ENCODE peak calls at places on chromosomes 4 and X, in ten cellular contexts. U is astrocyte, E is neuronal stem cell, A is uterus, B is stomach, V is cardiac muscle cell, T is kidney, C is breast epithelium, D is A549, M is ovary. Q is an unnamed sample. For H3K4me1, the result is how much of the 10 kb centered on the place peaks cover.

GRCh38 chr4:55507612-55508011 is 39.1 kb downstream of the CLOCK start:
- DNase-seq in D (no peak), T (no peak), B (no peak), V (no peak), U (no peak), A (no peak), M (no peak), E (no peak), C (no peak), Q (no peak)

GRCh38 chrX:49037883-49038475 is 5.2 kb downstream of the TFE3 start:
- DNase-seq in B (no peak), U (peak), A (no peak), C (no peak), D (no peak), T (no peak), V (no peak), M (no peak), E (no peak), Q (no peak)

GRCh38 chr4:89661490-89661889 is 175.5 kb downstream of the SNCA start:
- DNase-seq in V (peak), B (no peak), T (no peak), E (no peak), D (no peak), M (no peak), C (no peak), A (no peak), U (peak), Q (peak)

GRCh38 chrX:11049976-11050375 is 61.2 kb upstream of the HCCS start:
- DNase-seq in C (no peak), B (no peak), M (no peak), E (no peak), D (no peak), U (no peak), A (no peak), V (no peak), T (no peak), Q (no peak)

GRCh38 chr4:169254546-169254983 is 16.2 kb downstream of the SH3RF1 start:
- DNase-seq in E (no peak), A (peak), B (no peak), M (no peak), D (no peak), V (no peak), T (no peak), C (no peak), U (peak), Q (no peak)

GRCh38 chr4:138241281-138242075 is 671 bp downstream of the SLC7A11 start:
- DNase-seq in V (no peak), D (no peak), M (no peak), E (no peak), T (no peak), U (peak), C (no peak), B (no peak), A (no peak), Q (no peak)

GRCh38 chr4:141810702-141811365 is 174.5 kb downstream of the IL15 start:
- DNase-seq in E (no peak), C (no peak), B (no peak), U (peak), M (no peak), V (no peak), A (no peak), T (no peak), D (no peak), Q (no peak)

GRCh38 chr4:25031077-25031606 is 396 bp upstream of the LGI2 start:
- DNase-seq in C (no peak), T (peak), M (peak), B (no peak), U (peak), D (peak), E (peak), A (peak), V (peak), Q (peak)

GRCh38 chrX:113399501-113400192 is 559.0 kb upstream of the AMOT start:
- DNase-seq in B (no peak), M (no peak), U (peak), C (no peak), E (no peak), D (no peak), A (no peak), V (no peak), T (no peak), Q (no peak)

GRCh38 chr4:67327245-67327860 is 217.9 kb downstream of the CENPC start:
- DNase-seq in B (peak), C (peak), T (no peak), U (peak), A (peak), V (peak), M (no peak), E (peak), D (peak), Q (peak)

GRCh38 chr4:25775166-25775565 is 87.6 kb downstream of the SEL1L3 start:
- DNase-seq in B (no peak), D (no peak), M (no peak), A (no peak), T (no peak), C (no peak), U (peak), V (no peak), E (no peak), Q (no peak)

GRCh38 chr4:151564321-151564720 is 155.3 kb downstream of the FHIP1A start:
- DNase-seq in T (no peak), U (no peak), B (peak), D (no peak), A (no peak), V (no peak), E (no peak), M (no peak), C (no peak), Q (no peak)

GRCh38 chrX:8672176-8672575 is 59.8 kb downstream of the ANOS1 start:
- DNase-seq in B (no peak), V (peak), M (no peak), D (no peak), T (no peak), C (no peak), A (no peak), E (no peak), U (no peak), Q (no peak)

GRCh38 chr4:30938956-30939528 is 218.9 kb downstream of the PCDH7 start:
- DNase-seq in C (no peak), B (no peak), E (no peak), M (no peak), U (no peak), D (no peak), A (no peak), V (no peak), T (no peak), Q (no peak)

GRCh38 chr4:125322363-125322730 is 7.6 kb downstream of the FAT4 start:
- DNase-seq in A (no peak), T (no peak), V (no peak), D (no peak), E (no peak), C (no peak), B (no peak), U (peak), M (no peak), Q (no peak)

GRCh38 chr4:51840791-51841190 is 2.2 kb upstream of the DCUN1D4 start:
- DNase-seq in V (no peak), C (no peak), U (no peak), T (no peak), M (no peak), A (no peak), E (no peak), D (no peak), B (no peak), Q (no peak)

GRCh38 chr4:153222162-153222789 is 18.0 kb downstream of the TRIM2 start:
- DNase-seq in M (peak), U (peak), B (peak), T (peak), A (peak), V (peak), C (peak), D (no peak), E (peak), Q (peak)

GRCh38 chr4:6172093-6172926 is 28.0 kb downstream of the JAKMIP1 start:
- DNase-seq in B (peak), C (no peak), U (no peak), V (no peak), T (no peak), E (no peak), A (no peak), M (no peak), D (no peak), Q (no peak)

GRCh38 chr4:92968996-92969395 is 665.2 kb downstream of the GRID2 start:
- DNase-seq in B (no peak), M (no peak), E (no peak), U (no peak), V (no peak), C (no peak), T (no peak), A (no peak), D (no peak), Q (no peak)

GRCh38 chrX:139811942-139812629 is 104.1 kb upstream of the MCF2 start:
- DNase-seq in B (no peak), V (no peak), D (no peak), U (no peak), E (no peak), T (no peak), M (no peak), A (no peak), C (no peak), Q (no peak)

GRCh38 chr4:113849771-113850170 is 88.2 kb upstream of the CAMK2D start:
- DNase-seq in T (peak), V (no peak), D (no peak), A (no peak), U (peak), E (no peak), C (no peak), M (no peak), B (no peak), Q (no peak)

GRCh38 chr4:85486425-85487101 is 11.6 kb downstream of the ARHGAP24 start:
- DNase-seq in D (peak), A (no peak), B (no peak), T (no peak), C (no peak), U (peak), V (no peak), M (no peak), E (no peak), Q (peak)

DNA sequence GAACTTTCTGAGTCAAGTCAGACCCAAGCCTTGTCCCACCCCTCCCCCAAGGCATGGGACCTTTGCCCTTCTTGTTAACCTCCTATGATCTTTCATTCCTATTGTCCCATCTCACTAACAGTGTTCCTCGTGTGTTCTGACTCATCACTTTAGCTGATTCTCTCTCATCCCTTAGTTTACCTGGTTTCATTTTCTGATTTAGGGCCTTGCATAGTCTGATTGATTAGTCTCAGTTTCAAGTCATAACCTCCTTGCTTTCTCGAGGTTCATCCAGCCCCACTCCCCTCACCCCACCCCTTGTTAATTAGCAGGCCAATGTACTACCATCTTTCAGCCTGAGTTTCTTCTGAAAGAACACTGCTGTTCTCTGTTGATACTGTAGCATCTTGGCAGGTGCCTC is 517.4 kb downstream of the RPA4 start:
- DNase-seq in E (no peak), D (no peak), C (no peak), T (no peak), A (no peak), U (no peak), V (no peak), B (no peak), M (no peak), Q (no peak)
- H3K4me1 ChIP-seq in E (under half), D (half or more), C (under half), T (under half), A (under half), U (under half), V (under half), B (under half), M (under half), Q (under half)

GRCh38 chr4:37893164-37893563 is 2.3 kb downstream of the TBC1D1 start:
- DNase-seq in U (no peak), V (no peak), C (no peak), B (no peak), A (no peak), E (no peak), D (no peak), T (no peak), M (no peak), Q (no peak)
- H3K4me1 ChIP-seq in U (under half), V (under half), C (under half), B (under half), A (under half), E (under half), D (under half), T (under half), M (under half), Q (under half)

GRCh38 chr4:158964114-158964727 is 138.7 kb upstream of the RAPGEF2 start:
- DNase-seq in C (no peak), E (no peak), M (no peak), U (no peak), T (no peak), D (no peak), A (no peak), B (no peak), V (no peak), Q (no peak)

GRCh38 chr4:158965208-158965607 is 137.7 kb upstream of the RAPGEF2 start:
- DNase-seq in B (no peak), T (no peak), C (no peak), M (no peak), D (no peak), E (no peak), U (no peak), A (no peak), V (no peak), Q (no peak)

GRCh38 chr4:158958489-158959270 is 144.2 kb upstream of the RAPGEF2 start:
- DNase-seq in C (no peak), D (no peak), E (no peak), A (no peak), T (no peak), B (no peak), M (no peak), V (no peak), U (no peak), Q (no peak)

GRCh38 chr4:158964728-158965124 is 138.2 kb upstream of the RAPGEF2 start:
- DNase-seq in M (no peak), E (no peak), C (no peak), T (no peak), B (no peak), U (no peak), V (no peak), A (no peak), D (no peak), Q (peak)

DNA sequence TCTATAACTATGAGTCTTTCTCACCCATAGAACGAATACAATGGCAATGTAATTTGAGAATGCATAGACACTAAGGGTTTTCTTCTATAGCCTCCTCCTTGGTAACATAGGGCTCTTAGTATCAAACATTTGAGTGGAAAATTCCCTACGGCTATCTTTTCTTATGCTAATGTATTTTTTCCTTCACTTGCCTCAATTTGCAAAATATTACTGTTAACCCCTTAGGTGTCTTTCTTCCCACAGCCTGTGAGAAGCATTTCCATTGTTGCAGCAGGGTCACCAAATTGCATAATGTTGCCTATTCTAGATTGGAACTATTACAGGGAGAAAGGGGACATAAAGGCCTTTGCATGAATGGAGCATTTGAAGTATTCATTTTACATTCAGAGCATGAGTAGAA is 140.5 kb upstream of the RAPGEF2 start:
- DNase-seq in E (no peak), M (no peak), C (no peak), D (no peak), U (no peak), T (no peak), A (no peak), B (no peak), V (no peak), Q (peak)
- H3K4me1 ChIP-seq in E (under half), M (under half), C (under half), D (under half), U (under half), T (under half), A (under half), B (under half), V (under half), Q (under half)

DNA sequence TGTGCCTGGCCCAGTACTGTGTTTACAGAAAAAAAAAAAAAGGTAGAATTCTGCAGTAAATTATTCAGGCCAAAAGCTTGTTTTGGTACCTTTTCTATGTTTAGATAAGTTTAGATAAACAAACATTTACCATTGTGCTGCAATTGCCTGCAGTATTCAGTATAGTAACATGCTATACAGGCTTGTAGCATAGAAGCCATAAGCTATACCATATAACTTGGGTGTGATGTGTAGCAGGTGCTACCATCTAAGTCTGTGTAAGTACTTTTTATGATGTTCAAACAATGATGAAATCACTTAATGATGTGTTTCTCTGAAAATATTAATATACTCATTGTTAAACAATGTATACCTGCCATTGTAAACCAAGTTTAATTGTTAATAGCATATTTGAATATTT is 241.6 kb upstream of the HS3ST1 start:
- DNase-seq in V (no peak), E (no peak), U (no peak), D (no peak), A (no peak), T (no peak), M (no peak), B (no peak), C (no peak), Q (no peak)
- H3K4me1 ChIP-seq in V (under half), E (under half), U (under half), D (under half), A (under half), T (under half), M (under half), B (under half), C (under half), Q (under half)

GRCh38 chr4:87038837-87039715 is 104.3 kb downstream of the AFF1 start:
- DNase-seq in E (peak), T (peak), U (peak), D (peak), M (no peak), B (peak), C (peak), A (peak), V (peak), Q (peak)

GRCh38 chr4:87034527-87034926 is 99.7 kb downstream of the AFF1 start:
- DNase-seq in E (no peak), U (no peak), V (no peak), A (no peak), B (no peak), D (no peak), T (no peak), M (no peak), C (no peak), Q (no peak)

GRCh38 chr4:87035881-87036509 is 101.2 kb downstream of the AFF1 start:
- DNase-seq in B (no peak), A (no peak), D (no peak), E (no peak), M (no peak), U (no peak), T (no peak), V (no peak), C (no peak), Q (no peak)

GRCh38 chr4:87037921-87038320 is 103.1 kb downstream of the AFF1 start:
- DNase-seq in U (no peak), E (no peak), V (no peak), T (no peak), D (no peak), B (no peak), A (no peak), C (no peak), M (no peak), Q (no peak)

DNA sequence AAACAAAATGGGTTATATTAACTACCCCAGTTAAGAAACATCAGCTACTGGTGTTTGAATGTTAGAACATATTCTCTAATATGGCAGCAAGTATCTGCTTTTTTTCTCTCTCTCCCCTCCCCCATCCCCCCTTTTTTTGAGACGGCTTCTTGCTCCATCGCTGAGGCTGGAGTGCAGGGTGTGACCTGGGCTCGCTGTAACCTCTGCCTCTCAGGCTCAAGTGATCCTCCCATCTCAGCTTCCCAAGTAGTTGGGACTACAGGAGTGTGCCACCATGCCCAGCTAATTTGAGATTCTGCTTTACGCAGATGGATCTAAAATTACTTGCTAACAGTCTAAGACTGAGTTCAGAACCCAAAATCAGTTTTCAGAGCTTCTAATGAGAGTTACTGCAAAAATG is 101.9 kb downstream of the AFF1 start:
- DNase-seq in V (no peak), A (no peak), D (no peak), M (no peak), U (no peak), B (no peak), T (no peak), E (no peak), C (no peak), Q (no peak)
- H3K4me1 ChIP-seq in V (half or more), A (under half), D (half or more), M (under half), U (under half), B (half or more), T (under half), E (half or more), C (under half), Q (under half)

GRCh38 chrX:13692771-13693231 is 3.9 kb downstream of the RAB9A start:
- DNase-seq in V (no peak), C (no peak), D (no peak), E (no peak), A (no peak), B (no peak), T (no peak), M (no peak), U (peak), Q (no peak)

GRCh38 chrX:13693341-13693871 is 4.5 kb downstream of the RAB9A start:
- DNase-seq in M (no peak), E (no peak), D (no peak), A (no peak), B (no peak), C (peak), U (no peak), V (no peak), T (no peak), Q (peak)

GRCh38 chrX:13695601-13696115 is 6.7 kb downstream of the RAB9A start:
- DNase-seq in V (no peak), B (no peak), E (no peak), M (no peak), U (no peak), A (no peak), C (no peak), D (no peak), T (no peak), Q (no peak)

GRCh38 chrX:13694359-13694758 is 5.4 kb downstream of the RAB9A start:
- DNase-seq in A (no peak), T (no peak), E (no peak), D (no peak), C (no peak), U (peak), V (no peak), M (no peak), B (no peak), Q (no peak)

GRCh38 chrX:13694983-13695382 is 6.1 kb downstream of the RAB9A start:
- DNase-seq in D (no peak), B (no peak), V (no peak), M (no peak), A (no peak), U (no peak), T (no peak), E (no peak), C (no peak), Q (no peak)
- H3K4me1 ChIP-seq in D (under half), B (under half), V (under half), M (under half), A (under half), U (under half), T (under half), E (under half), C (under half), Q (under half)